ENCODE peak calls at places on chromosome 10, in four cellular contexts. F, A, D and J are unnamed samples.

GRCh38 chr10:78972160-78972946 is 96.4 kb upstream of the ZMIZ1 start:
- DNase-seq in F (peak), A (peak), D (no peak), J (peak)

GRCh38 chr10:114541081-114541833 is 116.8 kb downstream of the ABLIM1 start:
- DNase-seq in F (peak), A (no peak), D (no peak), J (peak)

GRCh38 chr10:60305394-60305892 is 84.2 kb downstream of the ANK3 start:
- DNase-seq in F (peak), A (no peak), D (no peak), J (no peak)

GRCh38 chr10:17872191-17873091 is 63.3 kb downstream of the MRC1 start:
- DNase-seq in F (peak), A (no peak), D (no peak), J (peak)

GRCh38 chr10:79190740-79191261 is 122.0 kb downstream of the ZMIZ1 start:
- DNase-seq in F (no peak), A (no peak), D (no peak), J (no peak)

GRCh38 chr10:112559328-112559727 is 112.3 kb downstream of the VTI1A start:
- DNase-seq in F (no peak), A (no peak), D (no peak), J (no peak)

GRCh38 chr10:97380513-97380912 is 20.6 kb downstream of the RRP12 start:
- DNase-seq in F (no peak), A (no peak), D (no peak), J (no peak)

GRCh38 chr10:7301039-7301768 is 109.6 kb downstream of the SFMBT2 start:
- DNase-seq in F (no peak), A (peak), D (peak), J (peak)

GRCh38 chr10:73413528-73414229 is at the start of gene ANXA7:
- DNase-seq in F (peak), A (peak), D (peak), J (peak)
- H2BK5ac ChIP-seq in F (peak), A (no peak), D (peak), J (peak)

GRCh38 chr10:43683451-43684197 is 34.9 kb upstream of the ZNF32 start:
- DNase-seq in F (peak), A (peak), D (peak), J (peak)
- H4K5ac ChIP-seq in F (no peak), A (no peak), D (no peak), J (no peak)

GRCh38 chr10:119241066-119241465 is 33.7 kb downstream of the GRK5 start:
- DNase-seq in F (no peak), A (no peak), D (no peak), J (no peak)

GRCh38 chr10:119245272-119245671 is 37.9 kb downstream of the GRK5 start:
- DNase-seq in F (no peak), A (no peak), D (no peak), J (no peak)

GRCh38 chr10:119243967-119244366 is 36.6 kb downstream of the GRK5 start:
- DNase-seq in F (no peak), A (no peak), D (no peak), J (no peak)

GRCh38 chr10:119242191-119242590 is 34.8 kb downstream of the GRK5 start:
- DNase-seq in F (no peak), A (peak), D (no peak), J (no peak)

GRCh38 chr10:119243478-119243877 is 36.1 kb downstream of the GRK5 start:
- DNase-seq in F (no peak), A (no peak), D (no peak), J (no peak)
- H2BK15ac ChIP-seq in F (peak), A (no peak), D (no peak), J (no peak)

DNA sequence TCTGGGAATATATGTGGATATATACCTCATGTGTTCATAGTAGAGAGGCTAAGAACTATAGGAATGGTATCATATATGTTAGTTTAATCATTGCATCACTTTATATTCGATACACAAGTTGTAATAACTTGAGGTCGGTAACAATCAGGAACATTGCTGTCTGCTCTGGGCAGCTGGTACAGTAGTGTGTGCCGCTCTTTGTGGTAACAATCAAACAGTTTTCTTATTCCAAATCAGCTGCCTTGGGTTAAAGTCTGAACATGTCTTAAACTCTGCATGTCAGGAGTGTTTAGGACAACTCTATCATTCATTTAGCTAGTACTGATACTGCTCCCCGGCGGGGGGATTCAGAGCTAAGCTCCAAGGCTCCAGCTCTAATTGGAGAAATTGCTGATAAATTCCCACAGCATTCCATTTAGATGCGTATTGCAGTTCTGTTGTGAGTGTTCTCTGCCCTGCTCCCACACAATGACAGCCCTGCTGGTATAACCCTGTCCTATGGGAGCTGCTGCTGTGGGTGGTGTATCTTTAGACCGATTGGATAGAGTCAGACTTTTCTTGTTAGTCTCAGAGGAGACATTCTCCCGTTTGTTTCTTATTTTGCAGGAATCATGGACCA is 707.5 kb upstream of the FZD8 start:
- DNase-seq in F (peak), A (no peak), D (no peak), J (peak)
- H2BK5ac ChIP-seq in F (peak), A (no peak), D (no peak), J (no peak)

DNA sequence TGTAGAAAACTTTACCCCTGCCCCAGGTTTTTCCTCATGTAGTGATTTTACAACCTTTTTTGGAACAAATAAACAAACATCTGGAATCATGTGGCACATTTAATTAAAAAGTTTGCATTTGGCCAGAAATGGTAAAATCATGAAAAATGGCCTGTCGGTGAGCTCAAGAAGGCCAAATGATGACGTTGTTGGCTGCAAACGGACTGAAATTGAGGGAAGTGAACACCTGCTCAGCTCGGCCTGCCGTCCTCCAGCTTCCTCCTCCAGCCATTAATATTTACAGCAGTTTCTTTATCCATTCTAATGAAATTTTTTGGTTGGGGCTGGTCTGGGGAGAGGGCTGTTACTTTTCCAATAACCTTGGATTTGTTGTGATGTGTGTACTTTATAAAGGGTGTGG is 902.9 kb downstream of the LRMDA start:
- DNase-seq in F (no peak), A (no peak), D (no peak), J (no peak)
- H4K5ac ChIP-seq in F (no peak), A (no peak), D (no peak), J (no peak)

GRCh38 chr10:103490986-103491314 is 2.6 kb upstream of the NEURL1 start:
- DNase-seq in F (no peak), A (no peak), D (no peak), J (no peak)
- H2BK15ac ChIP-seq in F (peak), A (no peak), D (no peak), J (no peak)

GRCh38 chr10:29356931-29357330 is 68.1 kb downstream of the LYZL1 start:
- DNase-seq in F (no peak), A (no peak), D (no peak), J (no peak)

GRCh38 chr10:29353887-29354561 is 65.2 kb downstream of the LYZL1 start:
- DNase-seq in F (no peak), A (no peak), D (no peak), J (no peak)

GRCh38 chr10:29353291-29353690 is 64.4 kb downstream of the LYZL1 start:
- DNase-seq in F (peak), A (no peak), D (no peak), J (no peak)

GRCh38 chr10:29355436-29355991 is 66.6 kb downstream of the LYZL1 start:
- DNase-seq in F (no peak), A (no peak), D (no peak), J (no peak)

GRCh38 chr10:29357962-29358635 is 69.2 kb downstream of the LYZL1 start:
- DNase-seq in F (no peak), A (no peak), D (no peak), J (no peak)
- H2BK5ac ChIP-seq in F (no peak), A (no peak), D (no peak), J (no peak)

DNA sequence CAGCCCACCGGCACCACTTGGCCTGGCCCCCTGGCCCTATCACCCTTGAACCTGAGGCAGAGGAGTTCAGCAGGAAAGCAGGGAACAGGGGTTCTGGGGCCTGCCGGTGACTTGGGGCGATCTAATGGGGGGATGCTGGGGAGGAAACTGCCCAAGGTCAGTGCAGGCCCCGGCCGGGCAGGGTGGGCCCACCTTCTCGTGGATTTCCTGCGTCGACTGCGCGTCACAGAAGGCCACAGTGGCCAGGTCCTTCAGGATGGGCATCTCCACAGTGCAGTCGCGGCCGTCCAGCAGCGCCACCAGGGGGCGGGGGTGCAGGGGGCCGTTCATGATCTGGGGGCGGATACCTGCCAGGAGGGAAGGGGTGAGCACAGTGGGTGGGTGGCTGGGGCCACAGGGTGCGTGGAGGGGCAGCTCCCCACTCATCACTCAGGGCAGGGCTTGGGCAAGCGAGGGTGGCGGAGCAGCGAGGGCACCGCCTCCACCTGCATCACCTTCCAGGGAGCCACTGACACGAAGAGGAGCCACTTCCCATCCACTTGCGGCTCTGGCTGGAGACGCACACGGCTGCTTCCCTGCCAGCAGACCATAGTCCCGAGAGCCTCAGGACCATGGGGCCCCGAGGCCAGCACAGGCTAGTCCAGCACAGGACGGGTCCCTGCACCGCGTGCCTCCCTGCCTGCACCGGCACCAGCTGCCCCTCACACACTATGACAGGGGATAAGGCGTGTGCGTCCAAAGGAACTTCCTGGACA is 61.4 kb downstream of the ZRANB1 start:
- DNase-seq in F (no peak), A (no peak), D (no peak), J (no peak)
- H4K5ac ChIP-seq in F (no peak), A (no peak), D (no peak), J (no peak)

GRCh38 chr10:129909080-129909479 is 55.0 kb downstream of the EBF3 start:
- DNase-seq in F (no peak), A (no peak), D (no peak), J (no peak)
- H2BK15ac ChIP-seq in F (no peak), A (no peak), D (no peak), J (no peak)

GRCh38 chr10:131786756-131787605 is 113.8 kb upstream of the PPP2R2D start:
- DNase-seq in F (peak), A (peak), D (no peak), J (peak)
- H2BK5ac ChIP-seq in F (no peak), A (no peak), D (no peak), J (no peak)